ENCODE peak calls at places on chromosome 15, in nine cellular contexts. W, P, A, F, M, T, L, X and S are unnamed samples.

GRCh38 chr15:65980824-65981456 is 111.6 kb downstream of the RAB11A start:
- DNase-seq in F (peak), A (peak), P (peak), M (peak), X (no peak), T (peak), L (no peak), W (no peak), S (no peak)

GRCh38 chr15:57921371-57921770 is 144.1 kb downstream of the ALDH1A2 start:
- DNase-seq in L (no peak), X (no peak), W (no peak), M (no peak), P (no peak), F (no peak), T (no peak), A (no peak), S (peak)

GRCh38 chr15:62241135-62241770 is 76.2 kb upstream of the C2CD4B start:
- DNase-seq in A (no peak), F (peak), M (no peak), L (no peak), X (no peak), T (peak), P (peak), W (no peak), S (no peak)

GRCh38 chr15:80849308-80849707 is 70.1 kb downstream of the CEMIP start:
- DNase-seq in T (peak), A (no peak), X (no peak), L (no peak), M (no peak), P (peak), W (no peak), F (no peak), S (peak)

GRCh38 chr15:99443768-99444446 is 121.9 kb upstream of the MEF2A start:
- DNase-seq in L (no peak), M (peak), A (no peak), P (no peak), F (no peak), W (no peak), T (no peak), X (no peak), S (no peak)

GRCh38 chr15:29568840-29569532 is 253.3 kb downstream of the TJP1 start:
- DNase-seq in A (no peak), L (no peak), F (peak), X (no peak), P (peak), W (no peak), T (peak), M (no peak), S (no peak)

GRCh38 chr15:22786868-22787698 is 639 bp downstream of the NIPA1 start:
- DNase-seq in X (no peak), P (peak), M (peak), L (peak), T (peak), F (no peak), W (no peak), A (no peak), S (no peak)

GRCh38 chr15:84926491-84927220 is 42.2 kb downstream of the SLC28A1 start:
- DNase-seq in A (no peak), T (no peak), P (no peak), L (no peak), X (no peak), W (no peak), F (no peak), M (no peak), S (no peak)

GRCh38 chr15:31537770-31538592 is 211.3 kb downstream of the KLF13 start:
- DNase-seq in W (no peak), T (no peak), F (no peak), X (no peak), M (no peak), P (no peak), A (no peak), L (no peak), S (no peak)

GRCh38 chr15:78909791-78910228 is 35.0 kb downstream of the CTSH start:
- DNase-seq in A (no peak), M (no peak), X (no peak), L (no peak), P (peak), T (no peak), W (no peak), F (peak), S (no peak)

GRCh38 chr15:70494861-70495571 is 268.3 kb downstream of the UACA start:
- DNase-seq in F (no peak), M (no peak), T (no peak), W (no peak), P (peak), A (no peak), X (no peak), L (no peak), S (no peak)

GRCh38 chr15:41269887-41270286 is 38.8 kb downstream of the CHP1 start:
- DNase-seq in F (no peak), P (no peak), L (no peak), T (no peak), X (no peak), W (no peak), M (no peak), A (no peak), S (no peak)

GRCh38 chr15:55110446-55110845 is 86.3 kb downstream of the RSL24D1 start:
- DNase-seq in L (no peak), A (no peak), T (no peak), M (no peak), P (no peak), X (no peak), F (no peak), W (no peak), S (no peak)

GRCh38 chr15:40240619-40241304 is 1.9 kb downstream of the PAK6 start:
- DNase-seq in A (no peak), P (no peak), M (no peak), T (no peak), L (no peak), F (no peak), X (no peak), W (no peak), S (no peak)

GRCh38 chr15:77773903-77774302 is 141.2 kb upstream of the LINGO1 start:
- DNase-seq in F (no peak), X (no peak), T (no peak), P (no peak), A (no peak), W (no peak), M (no peak), L (no peak), S (no peak)

GRCh38 chr15:46682969-46683791 is 1034.1 kb upstream of the SEMA6D start:
- DNase-seq in F (no peak), X (no peak), W (no peak), T (no peak), L (no peak), P (no peak), A (no peak), M (no peak), S (no peak)

GRCh38 chr15:92527197-92527596 is 128.4 kb downstream of the FAM174B start:
- DNase-seq in F (no peak), P (no peak), M (peak), L (no peak), T (peak), W (no peak), A (no peak), X (no peak), S (peak)

GRCh38 chr15:74128785-74129350 is 1.5 kb upstream of the ISLR2 start:
- DNase-seq in W (no peak), X (no peak), M (peak), L (peak), F (no peak), T (no peak), P (no peak), A (no peak), S (no peak)

GRCh38 chr15:64645995-64646394 is 129.4 kb downstream of the RBPMS2 start:
- DNase-seq in T (no peak), L (no peak), M (no peak), P (no peak), W (no peak), A (no peak), F (no peak), X (no peak), S (no peak)

GRCh38 chr15:90449206-90449735 is 61.2 kb downstream of the IQGAP1 start:
- DNase-seq in X (no peak), W (no peak), M (no peak), L (no peak), P (no peak), F (no peak), A (no peak), T (no peak), S (no peak)

GRCh38 chr15:60389261-60390077 is 8.3 kb downstream of the ANXA2 start:
- DNase-seq in X (no peak), L (no peak), A (no peak), M (no peak), T (no peak), F (no peak), P (no peak), W (no peak), S (no peak)

GRCh38 chr15:94335616-94336015 is 104.3 kb downstream of the MCTP2 start:
- DNase-seq in W (no peak), T (no peak), M (no peak), F (no peak), A (no peak), L (no peak), X (no peak), P (no peak), S (no peak)

GRCh38 chr15:19973718-19974117 is 567.9 kb downstream of the GOLGA6L6 start:
- DNase-seq in A (no peak), L (peak), M (no peak), W (no peak), X (no peak), F (no peak), P (no peak), T (no peak), S (no peak)

GRCh38 chr15:77839970-77840609 is 207.4 kb upstream of the LINGO1 start:
- DNase-seq in X (no peak), L (peak), P (no peak), W (no peak), F (no peak), M (no peak), T (no peak), A (no peak), S (no peak)

GRCh38 chr15:93244691-93245615 is 155.9 kb upstream of the RGMA start:
- DNase-seq in T (no peak), X (no peak), F (no peak), L (no peak), A (no peak), W (no peak), M (no peak), P (no peak), S (no peak)

GRCh38 chr15:99976811-99977271 is 243.6 kb upstream of the LYSMD4 start:
- DNase-seq in L (no peak), T (no peak), M (no peak), F (no peak), W (no peak), X (no peak), P (peak), A (no peak), S (no peak)

GRCh38 chr15:98948941-98949340 is 58.7 kb downstream of the PGPEP1L start:
- DNase-seq in W (no peak), P (no peak), T (no peak), X (no peak), F (no peak), A (no peak), M (no peak), L (no peak), S (no peak)

GRCh38 chr15:50953302-50953701 is 44.8 kb downstream of the AP4E1 start:
- DNase-seq in T (no peak), P (no peak), A (no peak), X (no peak), F (peak), M (no peak), L (no peak), W (no peak), S (no peak)

GRCh38 chr15:65189102-65189740 is 4.1 kb upstream of the CLPX start:
- DNase-seq in M (no peak), T (no peak), P (peak), L (no peak), A (no peak), W (no peak), F (peak), X (no peak), S (no peak)

GRCh38 chr15:38072507-38073277 is 138.3 kb downstream of the TMCO5A start:
- DNase-seq in X (peak), L (peak), T (peak), P (peak), A (no peak), F (peak), W (no peak), M (peak), S (peak)

GRCh38 chr15:81313686-81314085 is 10.3 kb downstream of the STARD5 start:
- DNase-seq in T (no peak), X (no peak), L (no peak), A (no peak), F (no peak), P (no peak), W (no peak), M (no peak), S (no peak)

GRCh38 chr15:63381301-63382192 is at the start of gene CA12:
- DNase-seq in T (peak), X (no peak), F (no peak), L (peak), W (no peak), A (no peak), M (no peak), P (peak), S (no peak)

GRCh38 chr15:62035256-62035908 is 24.9 kb downstream of the VPS13C start:
- DNase-seq in M (no peak), P (no peak), L (no peak), W (no peak), T (no peak), X (no peak), F (no peak), A (no peak), S (no peak)

GRCh38 chr15:78321041-78321570 is 19.0 kb upstream of the CRABP1 start:
- DNase-seq in A (no peak), M (no peak), T (no peak), L (no peak), F (no peak), P (no peak), W (no peak), X (no peak), S (no peak)

GRCh38 chr15:81411056-81411455 is 37.0 kb upstream of the TMC3 start:
- DNase-seq in M (no peak), L (no peak), T (no peak), X (no peak), A (no peak), P (peak), F (no peak), W (no peak), S (no peak)

GRCh38 chr15:48865387-48866079 is 12.4 kb upstream of the EID1 start:
- DNase-seq in X (no peak), P (no peak), W (no peak), M (no peak), L (no peak), F (no peak), A (no peak), T (no peak), S (no peak)

GRCh38 chr15:74208901-74209559 is 6.4 kb upstream of the STRA6 start:
- DNase-seq in X (no peak), M (no peak), F (no peak), P (no peak), L (no peak), A (no peak), T (no peak), W (no peak), S (no peak)

GRCh38 chr15:67941643-67942315 is 101.9 kb upstream of the RNU6-1 start:
- DNase-seq in X (no peak), W (no peak), P (peak), M (no peak), A (no peak), L (no peak), T (no peak), F (no peak), S (no peak)

GRCh38 chr15:96334705-96335428 is 4.4 kb downstream of the NR2F2 start:
- DNase-seq in W (no peak), X (no peak), A (no peak), L (no peak), T (no peak), F (no peak), M (no peak), P (no peak), S (no peak)
- TF ChIP-seq POLR2A in W (no peak), X (no peak), A (no peak), L (no peak), T (no peak), F (no peak), M (no peak), P (no peak), S (no peak)

GRCh38 chr15:43792761-43793493 is 807 bp downstream of the SERF2 start:
- DNase-seq in A (peak), L (no peak), P (no peak), T (peak), M (peak), F (no peak), W (no peak), X (no peak), S (no peak)
- TF ChIP-seq POLR2A in A (no peak), L (peak), P (no peak), T (peak), M (no peak), F (no peak), W (no peak), X (peak), S (peak)

GRCh38 chr15:43510230-43511011 is 7.0 kb upstream of the MAP1A start:
- DNase-seq in T (peak), X (peak), F (peak), W (peak), A (peak), P (peak), M (peak), L (peak), S (peak)
- TF ChIP-seq POLR2A in T (peak), X (peak), F (peak), W (no peak), A (peak), P (peak), M (peak), L (no peak), S (peak)

GRCh38 chr15:97082835-97083234 is 752.3 kb downstream of the NR2F2 start:
- DNase-seq in L (no peak), F (no peak), P (no peak), W (no peak), M (no peak), T (peak), X (no peak), A (no peak), S (no peak)

GRCh38 chr15:97081666-97082226 is 751.2 kb downstream of the NR2F2 start:
- DNase-seq in M (no peak), X (no peak), F (no peak), W (no peak), T (no peak), A (no peak), L (no peak), P (no peak), S (no peak)

GRCh38 chr15:97085806-97086205 is 755.3 kb downstream of the NR2F2 start:
- DNase-seq in W (no peak), T (no peak), M (no peak), F (no peak), A (no peak), X (no peak), P (no peak), L (no peak), S (no peak)

GRCh38 chr15:97087337-97087736 is 756.8 kb downstream of the NR2F2 start:
- DNase-seq in A (no peak), F (no peak), W (no peak), P (no peak), T (no peak), M (no peak), L (no peak), X (no peak), S (no peak)

DNA sequence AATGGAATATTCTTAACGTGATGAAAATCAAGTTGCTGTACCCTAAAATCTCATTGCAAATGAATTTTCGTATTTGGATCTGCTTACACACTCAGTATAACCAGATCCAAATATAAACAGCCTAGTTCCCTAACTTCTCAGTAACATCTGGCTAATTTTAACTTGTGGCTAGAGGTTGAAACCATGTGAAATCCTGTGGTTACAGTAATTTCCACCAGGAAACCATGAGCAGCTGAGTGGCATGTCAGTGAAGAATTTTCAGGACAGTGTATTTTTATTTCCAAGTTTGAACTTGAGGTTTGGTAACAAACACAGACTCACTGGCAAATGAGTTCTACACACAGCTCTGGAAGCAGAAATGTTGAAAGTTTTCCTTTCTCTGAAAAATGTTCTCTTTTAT is 754.1 kb downstream of the NR2F2 start:
- DNase-seq in A (no peak), M (no peak), F (no peak), X (no peak), L (no peak), T (no peak), W (no peak), P (no peak), S (no peak)
- TF ChIP-seq POLR2A in A (no peak), M (no peak), F (no peak), X (no peak), L (no peak), T (no peak), W (no peak), P (no peak), S (no peak)